ENCODE peak calls at places on chromosome 11, in nine cellular contexts. N, T, G, S, L, H, K, M and W are unnamed samples.

GRCh38 chr11:29802522-29802921 is 214.3 kb downstream of the KCNA4 start:
- DNase-seq in N (no peak), T (no peak), G (no peak), H (no peak), K (no peak), M (no peak), S (no peak), L (no peak), W (no peak)

GRCh38 chr11:128728767-128729587 is 35.1 kb downstream of the FLI1 start:
- DNase-seq in L (no peak), T (no peak), K (no peak), M (no peak), S (no peak), G (peak; percentile 66), H (no peak), N (no peak), W (peak; percentile 55)

GRCh38 chr11:71563401-71563800 is 2.0 kb upstream of the KRTAP5-10 start:
- DNase-seq in N (peak; percentile 59), G (peak; percentile 65), T (peak; percentile 59), L (peak; percentile 11), H (no peak), M (peak; percentile 53), K (no peak), S (no peak), W (no peak)

GRCh38 chr11:34738237-34738636 is 117.3 kb downstream of the EHF start:
- DNase-seq in L (no peak), G (no peak), T (no peak), S (no peak), N (no peak), K (no peak), H (no peak), M (no peak), W (no peak)

GRCh38 chr11:63866211-63866610 is 27.3 kb downstream of the MARK2 start:
- DNase-seq in N (peak; percentile 62), T (peak; percentile 55), G (no peak), L (no peak), M (no peak), H (no peak), K (no peak), S (peak; percentile 33), W (no peak)

GRCh38 chr11:118251858-118252652 is at the start of gene MPZL3:
- DNase-seq in H (peak; percentile 97), N (peak; percentile 33), K (peak; percentile 40), S (peak; percentile 62), L (peak; percentile 21), G (peak; percentile 85), T (peak; percentile 98), M (peak; percentile 82), W (peak; percentile 59)

GRCh38 chr11:119356349-119357031 is 10.0 kb upstream of the MFRP start:
- DNase-seq in N (peak; percentile 76), M (peak; percentile 90), L (peak; percentile 56), H (no peak), G (peak; percentile 94), K (no peak), S (peak; percentile 40), T (no peak), W (peak; percentile 74)

GRCh38 chr11:33734441-33735165 is 1.6 kb downstream of the CD59 start:
- DNase-seq in T (peak; percentile 59), N (peak; percentile 62), S (no peak), H (no peak), L (no peak), K (no peak), G (no peak), M (no peak), W (no peak)

GRCh38 chr11:66579017-66579606 is 10.7 kb upstream of the CTSF start:
- DNase-seq in T (peak; percentile 56), L (peak; percentile 61), G (peak; percentile 83), H (peak; percentile 59), M (peak; percentile 82), N (peak; percentile 73), S (peak; percentile 58), K (no peak), W (no peak)

GRCh38 chr11:16606784-16607674 is 131.4 kb upstream of the C11orf58 start:
- DNase-seq in G (peak; percentile 71), T (no peak), L (no peak), H (peak; percentile 8), S (no peak), K (no peak), N (peak; percentile 45), M (peak; percentile 54), W (no peak)

GRCh38 chr11:109512249-109512648 is 90.3 kb downstream of the C11orf87 start:
- DNase-seq in L (no peak), K (no peak), S (no peak), H (no peak), G (no peak), T (peak; percentile 27), N (no peak), M (no peak), W (no peak)